ENCODE peak calls at places on chromosome 18, in six cellular contexts. B is central memory CD4-positive, alpha-beta T cell; A is cerebellum; D is SIG-M5; O is breast epithelium; U is occipital lobe. X is an unnamed sample.

GRCh38 chr18:21826196-21826595 is 85.6 kb downstream of the MIB1 start:
- DNase-seq in B (no peak), A (no peak), D (no peak), O (no peak), U (no peak), X (no peak)

GRCh38 chr18:9482790-9483189 is 7.5 kb downstream of the RALBP1 start:
- DNase-seq in B (no peak), A (no peak), D (no peak), O (no peak), U (no peak), X (no peak)

GRCh38 chr18:25099838-25100393 is 252.1 kb downstream of the ZNF521 start:
- DNase-seq in B (no peak), A (no peak), D (no peak), O (no peak), U (no peak), X (no peak)

GRCh38 chr18:69758458-69758857 is 189.2 kb downstream of the CD226 start:
- DNase-seq in B (no peak), A (no peak), D (no peak), O (no peak), U (no peak), X (no peak)

GRCh38 chr18:32624182-32624723 is 148.6 kb downstream of the KLHL14 start:
- DNase-seq in B (no peak), A (no peak), D (no peak), O (no peak), U (no peak), X (no peak)

GRCh38 chr18:61984293-61984692 is 91.5 kb upstream of the RNF152 start:
- DNase-seq in B (no peak), A (no peak), D (no peak), O (no peak), U (no peak), X (no peak)

GRCh38 chr18:63339920-63340484 is 20.4 kb upstream of the BCL2 start:
- DNase-seq in B (peak), A (no peak), D (no peak), O (no peak), U (no peak), X (no peak)

GRCh38 chr18:28113271-28114023 is 63.5 kb downstream of the CDH2 start:
- DNase-seq in B (no peak), A (no peak), D (no peak), O (no peak), U (no peak), X (no peak)

GRCh38 chr18:24514439-24514838 is 54.0 kb downstream of the HRH4 start:
- DNase-seq in B (no peak), A (no peak), D (no peak), O (no peak), U (no peak), X (no peak)

GRCh38 chr18:52200406-52200805 is 139.6 kb upstream of the DCC start:
- DNase-seq in B (no peak), A (no peak), D (no peak), O (no peak), U (no peak), X (no peak)

GRCh38 chr18:76474824-76475223 is 20.2 kb downstream of the ZNF516 start:
- DNase-seq in B (no peak), A (no peak), D (no peak), O (no peak), U (no peak), X (no peak)

X was measured in left lung.